ENCODE peak calls at places on chromosomes 6 and 20, in seven cellular contexts. F, M, C, A, O, R and W are unnamed samples.
A peak's percentile ranks its signal among the peaks of the same experiment; 100 is the strongest.

GRCh38 chr20:44215125-44215524 is 4.6 kb upstream of the OSER1 start:
- DNase-seq in F (peak; percentile 87), M (peak; percentile 81), C (peak; percentile 57), A (peak; percentile 73), O (peak; percentile 87), R (peak; percentile 67), W (peak; percentile 84)

GRCh38 chr6:21115111-21115510 is 478.4 kb upstream of the SOX4 start:
- DNase-seq in F (no peak), M (peak; percentile 51), C (no peak), A (peak; percentile 42), O (peak; percentile 47), R (no peak), W (no peak)

GRCh38 chr6:111841822-111842221 is 31.4 kb downstream of the FYN start:
- DNase-seq in F (peak; percentile 74), M (peak; percentile 92), C (no peak), A (peak; percentile 34), O (peak; percentile 79), R (no peak), W (peak; percentile 16)

GRCh38 chr6:27545271-27546046 is 72.6 kb upstream of the ZNF184 start:
- DNase-seq in F (no peak), M (peak; percentile 94), C (no peak), A (peak; percentile 85), O (no peak), R (no peak), W (no peak)

GRCh38 chr20:29689411-29690225 is 1567.8 kb upstream of the DEFB115 start:
- DNase-seq in F (no peak), M (peak; percentile 60), C (no peak), A (peak; percentile 1), O (peak; percentile 18), R (peak; percentile 32), W (peak; percentile 14)

GRCh38 chr6:101626264-101626663 is 232.8 kb downstream of the GRIK2 start:
- DNase-seq in F (peak; percentile 37), M (no peak), C (no peak), A (no peak), O (no peak), R (no peak), W (no peak)

GRCh38 chr6:16154904-16155303 is 26.0 kb downstream of the MYLIP start:
- DNase-seq in F (no peak), M (peak; percentile 81), C (no peak), A (peak; percentile 86), O (peak; percentile 93), R (no peak), W (peak; percentile 51)

GRCh38 chr6:42428326-42429041 is 23.2 kb downstream of the TRERF1 start:
- DNase-seq in F (peak; percentile 71), M (no peak), C (no peak), A (peak; percentile 63), O (no peak), R (no peak), W (peak; percentile 58)

GRCh38 chr6:43776799-43777776 is 7.1 kb downstream of the VEGFA start:
- DNase-seq in F (peak; percentile 51), M (no peak), C (no peak), A (no peak), O (peak; percentile 50), R (no peak), W (no peak)

GRCh38 chr20:38094968-38095689 is 61.6 kb downstream of the RPRD1B start:
- DNase-seq in F (no peak), M (no peak), C (no peak), A (peak; percentile 24), O (no peak), R (no peak), W (no peak)

GRCh38 chr20:25195962-25196700 is 619 bp downstream of the ENTPD6 start:
- DNase-seq in F (no peak), M (peak; percentile 17), C (peak; percentile 29), A (no peak), O (peak; percentile 66), R (peak; percentile 70), W (peak; percentile 52)

GRCh38 chr6:154738561-154738961 is 5.3 kb downstream of the SCAF8 start:
- DNase-seq in F (no peak), M (peak; percentile 33), C (no peak), A (peak; percentile 34), O (no peak), R (no peak), W (no peak)

GRCh38 chr6:76770166-76770565 is 693.1 kb downstream of the HTR1B start:
- DNase-seq in F (no peak), M (no peak), C (no peak), A (no peak), O (no peak), R (no peak), W (no peak)

GRCh38 chr20:48728042-48728837 is 99.6 kb downstream of the PREX1 start:
- DNase-seq in F (no peak), M (no peak), C (no peak), A (no peak), O (no peak), R (no peak), W (no peak)

GRCh38 chr6:34237316-34237721 is 646 bp downstream of the HMGA1 start:
- DNase-seq in F (no peak), M (no peak), C (no peak), A (no peak), O (peak; percentile 95), R (peak; percentile 57), W (no peak)

GRCh38 chr6:17737704-17738252 is 31.1 kb upstream of the NUP153 start:
- DNase-seq in F (no peak), M (no peak), C (no peak), A (no peak), O (no peak), R (no peak), W (no peak)

GRCh38 chr6:8180327-8181161 is 78.2 kb upstream of the EEF1E1 start:
- DNase-seq in F (no peak), M (peak; percentile 85), C (no peak), A (peak; percentile 51), O (peak; percentile 90), R (no peak), W (no peak)

GRCh38 chr6:149332602-149333311 is 15.2 kb downstream of the TAB2 start:
- DNase-seq in F (no peak), M (peak; percentile 31), C (no peak), A (no peak), O (no peak), R (no peak), W (no peak)

GRCh38 chr6:39804666-39805065 is 12.5 kb downstream of the DAAM2 start:
- DNase-seq in F (no peak), M (peak; percentile 76), C (no peak), A (peak; percentile 88), O (peak; percentile 80), R (no peak), W (no peak)

GRCh38 chr6:63643862-63644261 is 8.3 kb downstream of the PHF3 start:
- DNase-seq in F (no peak), M (peak; percentile 45), C (no peak), A (peak; percentile 36), O (no peak), R (no peak), W (no peak)

GRCh38 chr20:50274570-50275430 is 84.2 kb downstream of the CEBPB start:
- DNase-seq in F (peak; percentile 96), M (no peak), C (no peak), A (no peak), O (peak; percentile 39), R (peak; percentile 94), W (peak; percentile 87)

DNA sequence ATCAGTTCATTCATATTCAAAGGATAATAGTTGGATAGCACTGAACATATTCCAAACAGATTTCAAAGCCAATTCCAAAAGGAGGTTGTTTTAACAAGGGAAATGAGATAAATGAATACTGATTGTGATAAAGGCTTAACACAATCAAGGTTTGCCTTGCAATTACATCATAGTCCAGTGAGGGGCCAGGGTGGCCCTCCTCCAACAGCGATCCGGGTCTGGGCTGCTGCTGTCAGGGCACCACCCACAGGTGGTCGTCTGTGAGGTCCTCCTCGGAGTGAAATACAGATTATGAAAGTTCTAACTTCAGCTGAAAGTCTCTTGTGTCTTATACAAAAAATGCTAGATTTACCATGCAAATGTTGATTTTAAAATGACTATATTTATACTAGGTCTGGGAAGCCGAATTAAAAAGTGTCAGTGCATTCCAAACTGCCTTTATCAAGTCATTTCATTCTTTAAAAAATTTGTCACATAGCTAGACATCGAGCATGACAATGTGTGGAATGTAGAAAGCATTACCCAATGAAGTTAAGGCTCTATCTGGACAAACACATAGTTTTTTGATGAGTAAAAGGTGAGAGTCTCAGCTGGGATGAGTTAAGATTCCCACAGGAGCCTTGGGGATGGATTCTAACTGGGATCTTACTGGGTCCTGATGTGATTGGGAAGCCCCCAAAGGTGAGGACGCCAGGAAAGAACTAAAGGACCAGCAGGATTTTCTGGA is 65.9 kb upstream of the SLC22A23 start:
- DNase-seq in F (no peak), M (peak; percentile 74), C (peak; percentile 23), A (peak; percentile 66), O (no peak), R (no peak), W (no peak)
- TF ChIP-seq CTCF in F (no peak), M (no peak), C (no peak), A (no peak), O (no peak), R (no peak), W (no peak)

GRCh38 chr6:158287047-158287446 is 25.2 kb upstream of the TULP4 start:
- DNase-seq in F (no peak), M (no peak), C (no peak), A (no peak), O (no peak), R (no peak), W (no peak)

GRCh38 chr6:158286413-158286812 is 25.9 kb upstream of the TULP4 start:
- DNase-seq in F (no peak), M (peak; percentile 80), C (no peak), A (peak; percentile 61), O (peak; percentile 63), R (no peak), W (no peak)

GRCh38 chr6:158285321-158285960 is 26.8 kb upstream of the TULP4 start:
- DNase-seq in F (no peak), M (peak; percentile 20), C (no peak), A (peak; percentile 17), O (no peak), R (no peak), W (no peak)

GRCh38 chr6:158284340-158285210 is 27.7 kb upstream of the TULP4 start:
- DNase-seq in F (no peak), M (peak; percentile 76), C (peak; percentile 61), A (peak; percentile 62), O (peak; percentile 89), R (no peak), W (no peak)

GRCh38 chr6:158283304-158284005 is 28.8 kb upstream of the TULP4 start:
- DNase-seq in F (no peak), M (peak; percentile 61), C (peak; percentile 25), A (peak; percentile 9), O (peak; percentile 58), R (no peak), W (no peak)
- TF ChIP-seq CTCF in F (no peak), M (no peak), C (no peak), A (no peak), O (peak; percentile 6), R (no peak), W (no peak)

GRCh38 chr6:133631421-133631820 is 257.5 kb upstream of the TCF21 start:
- DNase-seq in F (no peak), M (peak; percentile 85), C (no peak), A (peak; percentile 49), O (no peak), R (no peak), W (no peak)
- TF ChIP-seq CTCF in F (no peak), M (peak; percentile 24), C (no peak), A (peak; percentile 20), O (peak; percentile 30), R (no peak), W (no peak)

DNA sequence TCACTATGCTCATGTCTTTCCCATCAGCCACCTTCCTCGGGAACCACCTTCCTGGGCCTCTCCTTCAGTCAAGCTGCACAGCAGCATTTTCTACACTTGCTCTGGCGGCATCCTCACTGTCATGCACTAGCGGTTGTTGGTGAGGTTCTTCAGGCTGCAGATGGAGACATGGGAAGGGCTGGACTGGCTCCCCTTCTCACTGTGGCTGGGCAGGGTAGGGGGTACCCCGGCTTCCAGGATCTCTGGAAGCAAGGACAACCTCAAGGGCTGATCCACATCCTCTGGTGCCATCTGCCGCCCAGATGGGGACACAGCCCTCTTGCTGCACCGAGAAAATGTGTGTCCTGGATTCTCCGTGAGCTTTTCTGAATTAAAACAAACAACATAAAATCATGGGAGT is 180.1 kb upstream of the RNF24 start:
- DNase-seq in F (peak; percentile 36), M (peak; percentile 22), C (peak; percentile 52), A (peak; percentile 27), O (no peak), R (no peak), W (no peak)
- TF ChIP-seq CTCF in F (no peak), M (peak; percentile 42), C (peak; percentile 80), A (peak; percentile 46), O (peak; percentile 54), R (peak; percentile 26), W (no peak)